ENCODE peak calls at places on chromosomes 2 and 18, in eight cellular contexts. One of them, this sample, is unnamed.

GRCh38 chr18:61833978-61834377 is 58.8 kb downstream of the RNF152 start:
- DNase-seq in esophagus muscularis mucosa: no peak
- DNase-seq in NB4: no peak
- DNase-seq in stomach: no peak
- DNase-seq in IMR-90: peak
- DNase-seq in suprapubic skin: no peak
- DNase-seq in HCT116: no peak
- DNase-seq in A549: no peak
- DNase-seq in this sample: no peak

GRCh38 chr2:105143467-105144127 is 97.9 kb upstream of the GPR45 start:
- DNase-seq in esophagus muscularis mucosa: peak
- DNase-seq in NB4: no peak
- DNase-seq in stomach: no peak
- DNase-seq in IMR-90: no peak
- DNase-seq in suprapubic skin: no peak
- DNase-seq in HCT116: no peak
- DNase-seq in A549: no peak
- DNase-seq in this sample: peak

GRCh38 chr2:234044157-234044556 is 6.3 kb upstream of the SPP2 start:
- DNase-seq in esophagus muscularis mucosa: no peak
- DNase-seq in NB4: no peak
- DNase-seq in stomach: no peak
- DNase-seq in IMR-90: peak
- DNase-seq in suprapubic skin: no peak
- DNase-seq in HCT116: peak
- DNase-seq in A549: peak
- DNase-seq in this sample: no peak

GRCh38 chr2:216922170-216922780 is 62.4 kb upstream of the TNP1 start:
- DNase-seq in esophagus muscularis mucosa: no peak
- DNase-seq in NB4: no peak
- DNase-seq in stomach: no peak
- DNase-seq in IMR-90: no peak
- DNase-seq in suprapubic skin: no peak
- DNase-seq in HCT116: no peak
- DNase-seq in A549: no peak
- DNase-seq in this sample: no peak

GRCh38 chr2:24466871-24467870 is 23.9 kb upstream of the NCOA1 start:
- DNase-seq in esophagus muscularis mucosa: no peak
- DNase-seq in NB4: no peak
- DNase-seq in stomach: no peak
- DNase-seq in IMR-90: no peak
- DNase-seq in suprapubic skin: no peak
- DNase-seq in HCT116: no peak
- DNase-seq in A549: no peak
- DNase-seq in this sample: no peak

GRCh38 chr18:8910843-8911242 is 191.7 kb upstream of the NDUFV2 start:
- DNase-seq in esophagus muscularis mucosa: no peak
- DNase-seq in NB4: no peak
- DNase-seq in stomach: no peak
- DNase-seq in IMR-90: no peak
- DNase-seq in suprapubic skin: no peak
- DNase-seq in HCT116: no peak
- DNase-seq in A549: no peak
- DNase-seq in this sample: no peak

GRCh38 chr18:21636769-21637168 is 24.7 kb downstream of the SNRPD1 start:
- DNase-seq in esophagus muscularis mucosa: no peak
- DNase-seq in NB4: no peak
- DNase-seq in stomach: no peak
- DNase-seq in IMR-90: no peak
- DNase-seq in suprapubic skin: no peak
- DNase-seq in HCT116: no peak
- DNase-seq in A549: no peak
- DNase-seq in this sample: no peak

GRCh38 chr2:220101902-220102301 is 474.5 kb downstream of the SLC4A3 start:
- DNase-seq in esophagus muscularis mucosa: no peak
- DNase-seq in NB4: no peak
- DNase-seq in stomach: no peak
- DNase-seq in IMR-90: no peak
- DNase-seq in suprapubic skin: no peak
- DNase-seq in HCT116: no peak
- DNase-seq in A549: no peak
- DNase-seq in this sample: no peak

GRCh38 chr2:20677301-20678176 is 10.6 kb downstream of the GDF7 start:
- DNase-seq in esophagus muscularis mucosa: no peak
- DNase-seq in NB4: no peak
- DNase-seq in stomach: no peak
- DNase-seq in IMR-90: no peak
- DNase-seq in suprapubic skin: no peak
- DNase-seq in HCT116: no peak
- DNase-seq in A549: no peak
- DNase-seq in this sample: no peak

GRCh38 chr2:131112477-131113027 is 7.4 kb downstream of the PLEKHB2 start:
- DNase-seq in esophagus muscularis mucosa: no peak
- DNase-seq in NB4: no peak
- DNase-seq in stomach: no peak
- DNase-seq in IMR-90: peak
- DNase-seq in suprapubic skin: no peak
- DNase-seq in HCT116: no peak
- DNase-seq in A549: no peak
- DNase-seq in this sample: no peak

GRCh38 chr2:191187105-191187829 is 36.5 kb upstream of the STAT4 start:
- DNase-seq in esophagus muscularis mucosa: no peak
- DNase-seq in NB4: no peak
- DNase-seq in stomach: no peak
- DNase-seq in IMR-90: no peak
- DNase-seq in suprapubic skin: no peak
- DNase-seq in HCT116: no peak
- DNase-seq in A549: no peak
- DNase-seq in this sample: no peak

GRCh38 chr2:237923507-237924163 is 43.2 kb upstream of the UBE2F start:
- DNase-seq in esophagus muscularis mucosa: peak
- DNase-seq in NB4: peak
- DNase-seq in stomach: peak
- DNase-seq in IMR-90: peak
- DNase-seq in suprapubic skin: no peak
- DNase-seq in HCT116: peak
- DNase-seq in A549: peak
- DNase-seq in this sample: no peak

GRCh38 chr2:231930601-231931281 is 4.5 kb upstream of the NPPC start:
- DNase-seq in esophagus muscularis mucosa: no peak
- DNase-seq in NB4: no peak
- DNase-seq in stomach: peak
- DNase-seq in IMR-90: no peak
- DNase-seq in suprapubic skin: peak
- DNase-seq in HCT116: no peak
- DNase-seq in A549: no peak
- DNase-seq in this sample: no peak

GRCh38 chr2:70767094-70767698 is 804 bp downstream of the ADD2 start:
- DNase-seq in esophagus muscularis mucosa: no peak
- DNase-seq in NB4: peak
- DNase-seq in stomach: no peak
- DNase-seq in IMR-90: no peak
- DNase-seq in suprapubic skin: no peak
- DNase-seq in HCT116: no peak
- DNase-seq in A549: peak
- DNase-seq in this sample: peak

GRCh38 chr18:34562252-34562870 is 147.7 kb upstream of the DTNA start:
- DNase-seq in esophagus muscularis mucosa: no peak
- DNase-seq in NB4: peak
- DNase-seq in stomach: no peak
- DNase-seq in IMR-90: no peak
- DNase-seq in suprapubic skin: no peak
- DNase-seq in HCT116: no peak
- DNase-seq in A549: no peak
- DNase-seq in this sample: no peak

GRCh38 chr18:7766383-7766782 is 199.3 kb downstream of the PTPRM start:
- DNase-seq in esophagus muscularis mucosa: no peak
- DNase-seq in NB4: no peak
- DNase-seq in stomach: no peak
- DNase-seq in IMR-90: no peak
- DNase-seq in suprapubic skin: no peak
- DNase-seq in HCT116: no peak
- DNase-seq in A549: no peak
- DNase-seq in this sample: no peak

GRCh38 chr2:110114007-110114591 is 1.5 kb downstream of the MALL start:
- DNase-seq in esophagus muscularis mucosa: peak
- DNase-seq in NB4: peak
- DNase-seq in stomach: no peak
- DNase-seq in IMR-90: no peak
- DNase-seq in suprapubic skin: peak
- DNase-seq in HCT116: peak
- DNase-seq in A549: peak
- DNase-seq in this sample: peak

GRCh38 chr2:110116033-110116710 is 550 bp upstream of the MALL start:
- DNase-seq in esophagus muscularis mucosa: peak
- DNase-seq in NB4: no peak
- DNase-seq in stomach: no peak
- DNase-seq in IMR-90: peak
- DNase-seq in suprapubic skin: no peak
- DNase-seq in HCT116: peak
- DNase-seq in A549: peak
- DNase-seq in this sample: peak

GRCh38 chr2:110114801-110115200 is 821 bp downstream of the MALL start:
- DNase-seq in esophagus muscularis mucosa: peak
- DNase-seq in NB4: no peak
- DNase-seq in stomach: no peak
- DNase-seq in IMR-90: no peak
- DNase-seq in suprapubic skin: no peak
- DNase-seq in HCT116: no peak
- DNase-seq in A549: peak
- DNase-seq in this sample: no peak

GRCh38 chr2:110120171-110121051 is 4.8 kb upstream of the MALL start:
- DNase-seq in esophagus muscularis mucosa: peak
- DNase-seq in NB4: no peak
- DNase-seq in stomach: no peak
- DNase-seq in IMR-90: no peak
- DNase-seq in suprapubic skin: no peak
- DNase-seq in HCT116: no peak
- DNase-seq in A549: no peak
- DNase-seq in this sample: no peak

GRCh38 chr2:110115291-110116032 is at the start of gene MALL:
- DNase-seq in esophagus muscularis mucosa: peak
- DNase-seq in NB4: no peak
- DNase-seq in stomach: peak
- DNase-seq in IMR-90: no peak
- DNase-seq in suprapubic skin: no peak
- DNase-seq in HCT116: peak
- DNase-seq in A549: peak
- DNase-seq in this sample: peak
- TF ChIP-seq POLR2A in esophagus muscularis mucosa: no peak
- TF ChIP-seq POLR2A in NB4: no peak
- TF ChIP-seq POLR2A in stomach: no peak
- TF ChIP-seq POLR2A in IMR-90: no peak
- TF ChIP-seq POLR2A in suprapubic skin: no peak
- TF ChIP-seq POLR2A in HCT116: no peak
- TF ChIP-seq POLR2A in A549: peak
- TF ChIP-seq POLR2A in this sample: peak

GRCh38 chr2:151409601-151410484 is at the start of gene RIF1:
- DNase-seq in esophagus muscularis mucosa: peak
- DNase-seq in NB4: peak
- DNase-seq in stomach: peak
- DNase-seq in IMR-90: peak
- DNase-seq in suprapubic skin: peak
- DNase-seq in HCT116: peak
- DNase-seq in A549: peak
- DNase-seq in this sample: peak
- TF ChIP-seq POLR2A in esophagus muscularis mucosa: no peak
- TF ChIP-seq POLR2A in NB4: peak
- TF ChIP-seq POLR2A in stomach: no peak
- TF ChIP-seq POLR2A in IMR-90: peak
- TF ChIP-seq POLR2A in suprapubic skin: peak
- TF ChIP-seq POLR2A in HCT116: peak
- TF ChIP-seq POLR2A in A549: peak
- TF ChIP-seq POLR2A in this sample: peak

GRCh38 chr2:175176624-175177023 is 4.9 kb downstream of the ATP5MC3 start:
- DNase-seq in esophagus muscularis mucosa: no peak
- DNase-seq in NB4: no peak
- DNase-seq in stomach: no peak
- DNase-seq in IMR-90: no peak
- DNase-seq in suprapubic skin: no peak
- DNase-seq in HCT116: no peak
- DNase-seq in A549: no peak
- DNase-seq in this sample: no peak
- TF ChIP-seq POLR2A in esophagus muscularis mucosa: no peak
- TF ChIP-seq POLR2A in NB4: no peak
- TF ChIP-seq POLR2A in stomach: no peak
- TF ChIP-seq POLR2A in IMR-90: no peak
- TF ChIP-seq POLR2A in suprapubic skin: no peak
- TF ChIP-seq POLR2A in HCT116: no peak
- TF ChIP-seq POLR2A in A549: no peak
- TF ChIP-seq POLR2A in this sample: no peak

GRCh38 chr2:28753043-28753683 is 1.5 kb downstream of the PPP1CB start:
- DNase-seq in esophagus muscularis mucosa: no peak
- DNase-seq in NB4: peak
- DNase-seq in stomach: peak
- DNase-seq in IMR-90: peak
- DNase-seq in suprapubic skin: no peak
- DNase-seq in HCT116: peak
- DNase-seq in A549: peak
- DNase-seq in this sample: peak

GRCh38 chr2:28752608-28752984 is 966 bp downstream of the PPP1CB start:
- DNase-seq in esophagus muscularis mucosa: no peak
- DNase-seq in NB4: no peak
- DNase-seq in stomach: no peak
- DNase-seq in IMR-90: no peak
- DNase-seq in suprapubic skin: no peak
- DNase-seq in HCT116: no peak
- DNase-seq in A549: no peak
- DNase-seq in this sample: no peak

GRCh38 chr2:28750316-28751101 is 1.1 kb upstream of the PPP1CB start:
- DNase-seq in esophagus muscularis mucosa: no peak
- DNase-seq in NB4: peak
- DNase-seq in stomach: no peak
- DNase-seq in IMR-90: peak
- DNase-seq in suprapubic skin: no peak
- DNase-seq in HCT116: no peak
- DNase-seq in A549: peak
- DNase-seq in this sample: no peak

GRCh38 chr2:28751102-28751955 is at the start of gene PPP1CB:
- DNase-seq in esophagus muscularis mucosa: peak
- DNase-seq in NB4: peak
- DNase-seq in stomach: peak
- DNase-seq in IMR-90: peak
- DNase-seq in suprapubic skin: peak
- DNase-seq in HCT116: peak
- DNase-seq in A549: peak
- DNase-seq in this sample: peak

DNA sequence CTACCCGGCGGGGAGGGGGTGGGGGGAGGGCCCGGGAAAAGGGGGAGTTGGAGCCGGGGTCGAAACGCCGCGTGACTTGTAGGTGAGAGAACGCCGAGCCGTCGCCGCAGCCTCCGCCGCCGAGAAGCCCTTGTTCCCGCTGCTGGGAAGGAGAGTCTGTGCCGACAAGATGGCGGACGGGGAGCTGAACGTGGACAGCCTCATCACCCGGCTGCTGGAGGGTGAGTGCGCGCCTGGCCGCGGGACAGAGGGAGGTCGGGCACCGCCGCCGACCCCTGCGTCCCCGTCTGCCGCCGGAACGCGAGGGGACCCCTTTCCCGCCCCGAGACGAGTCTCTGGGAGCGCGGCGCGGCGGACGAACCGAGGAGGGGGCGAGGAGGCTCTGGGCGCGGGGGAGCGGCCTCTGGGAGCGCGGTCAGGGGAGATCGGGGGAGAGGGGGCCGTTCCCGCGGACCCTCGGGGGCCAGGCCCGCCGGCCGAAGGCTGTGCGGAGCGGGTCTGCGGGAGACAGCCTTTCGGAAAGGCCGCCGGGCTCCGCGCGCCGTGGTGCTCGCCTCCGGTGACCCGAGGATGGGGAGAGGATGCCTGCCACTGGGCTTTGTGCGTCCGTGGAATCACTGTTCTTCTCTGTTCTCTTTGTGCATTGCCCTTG is 452 bp downstream of the PPP1CB start:
- DNase-seq in esophagus muscularis mucosa: no peak
- DNase-seq in NB4: peak
- DNase-seq in stomach: peak
- DNase-seq in IMR-90: no peak
- DNase-seq in suprapubic skin: no peak
- DNase-seq in HCT116: no peak
- DNase-seq in A549: peak
- DNase-seq in this sample: peak
- TF ChIP-seq POLR2A in esophagus muscularis mucosa: no peak
- TF ChIP-seq POLR2A in NB4: no peak
- TF ChIP-seq POLR2A in stomach: no peak
- TF ChIP-seq POLR2A in IMR-90: peak
- TF ChIP-seq POLR2A in suprapubic skin: no peak
- TF ChIP-seq POLR2A in HCT116: no peak
- TF ChIP-seq POLR2A in A549: peak
- TF ChIP-seq POLR2A in this sample: peak

This sample was measured in H54.